ENCODE peak calls at places on chromosomes 5 and 9, in four cellular contexts. F is cardiac fibroblast, X is PC-3, E is OCI-LY7. Z is an unnamed sample.

GRCh38 chr9:109520475-109521132 is 22.5 kb upstream of the PTPN3 start:
- DNase-seq in F (peak; percentile 84), X (peak; percentile 87), E (peak; percentile 60), Z (peak; percentile 64)

GRCh38 chr5:132181011-132181629 is 46.5 kb downstream of the P4HA2 start:
- DNase-seq in F (no peak), X (no peak), E (no peak), Z (no peak)

GRCh38 chr5:115961413-115962238 is 649 bp upstream of the LVRN start:
- DNase-seq in F (no peak), X (no peak), E (no peak), Z (peak; percentile 69)

GRCh38 chr5:90134892-90135291 is 274.7 kb downstream of the CETN3 start:
- DNase-seq in F (peak; percentile 86), X (peak; percentile 60), E (no peak), Z (peak; percentile 30)

GRCh38 chr5:139774980-139775654 is 20.5 kb upstream of the PSD2 start:
- DNase-seq in F (peak; percentile 36), X (peak; percentile 58), E (peak; percentile 71), Z (peak; percentile 52)

GRCh38 chr5:134100283-134101011 is 14.0 kb upstream of the TCF7 start:
- DNase-seq in F (peak; percentile 86), X (peak; percentile 51), E (peak; percentile 49), Z (no peak)

GRCh38 chr9:94127806-94128205 is 43.5 kb downstream of the PTPDC1 start:
- DNase-seq in F (no peak), X (no peak), E (no peak), Z (no peak)

GRCh38 chr5:107801061-107801460 is 130.3 kb upstream of the EFNA5 start:
- DNase-seq in F (no peak), X (no peak), E (no peak), Z (no peak)

GRCh38 chr5:51829226-51829625 is 446.0 kb downstream of the ISL1 start:
- DNase-seq in F (no peak), X (peak; percentile 89), E (no peak), Z (no peak)

DNA sequence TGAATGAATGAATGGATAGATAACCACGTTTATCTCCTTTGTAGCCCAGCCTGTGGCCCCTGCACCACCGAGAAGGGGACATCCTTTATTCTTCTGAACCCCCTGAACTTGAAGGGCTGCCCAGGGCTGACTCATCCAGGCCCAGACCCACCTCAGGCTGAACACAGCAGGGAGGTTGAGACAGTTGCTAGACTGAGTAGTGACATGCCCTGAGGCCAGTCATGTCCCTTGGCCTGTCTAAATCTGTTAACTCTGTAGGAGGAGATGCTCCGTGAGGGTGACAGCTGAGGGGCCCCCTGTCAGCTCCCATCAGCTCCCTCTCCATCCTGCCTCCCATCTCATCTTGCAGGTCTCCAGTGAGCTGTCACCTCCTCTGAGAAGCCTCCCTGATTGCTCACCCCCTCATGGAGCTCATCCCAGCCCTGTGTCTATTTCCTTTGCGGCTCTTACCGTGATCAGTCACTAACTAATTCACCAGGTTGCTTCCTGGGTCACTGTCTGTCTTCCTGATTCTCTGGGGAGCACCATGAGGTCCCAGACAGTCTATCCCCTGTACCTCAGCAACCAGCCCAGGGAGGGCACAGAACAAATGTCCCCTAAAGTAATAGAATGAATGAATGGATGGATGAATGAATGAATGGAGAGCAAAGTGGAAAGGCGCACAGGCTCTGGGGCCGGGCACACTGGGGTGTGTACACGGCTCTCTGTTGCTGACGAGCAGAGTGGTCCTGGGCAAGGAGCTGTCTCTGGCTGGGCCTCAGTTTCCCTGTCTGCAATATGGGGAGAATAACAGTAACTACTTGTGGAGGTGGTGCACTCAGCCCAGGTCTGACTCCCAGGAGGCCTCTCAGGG is 14.2 kb upstream of the LAMC3 start:
- DNase-seq in F (no peak), X (no peak), E (no peak), Z (no peak)
- H3K4me3 ChIP-seq in F (no peak overlapping the region), X (no peak overlapping the region), E (no peak overlapping the region), Z (no peak overlapping the region)

GRCh38 chr5:125180222-125180621 is 433.8 kb upstream of the ZNF608 start:
- DNase-seq in F (peak; percentile 47), X (peak; percentile 11), E (no peak), Z (peak; percentile 9)

GRCh38 chr5:125176005-125176390 is 429.6 kb upstream of the ZNF608 start:
- DNase-seq in F (no peak), X (peak; percentile 87), E (no peak), Z (no peak)

GRCh38 chr5:125177340-125177739 is 430.9 kb upstream of the ZNF608 start:
- DNase-seq in F (no peak), X (no peak), E (no peak), Z (no peak)

GRCh38 chr5:125179617-125180016 is 433.2 kb upstream of the ZNF608 start:
- DNase-seq in F (no peak), X (no peak), E (no peak), Z (no peak)

DNA sequence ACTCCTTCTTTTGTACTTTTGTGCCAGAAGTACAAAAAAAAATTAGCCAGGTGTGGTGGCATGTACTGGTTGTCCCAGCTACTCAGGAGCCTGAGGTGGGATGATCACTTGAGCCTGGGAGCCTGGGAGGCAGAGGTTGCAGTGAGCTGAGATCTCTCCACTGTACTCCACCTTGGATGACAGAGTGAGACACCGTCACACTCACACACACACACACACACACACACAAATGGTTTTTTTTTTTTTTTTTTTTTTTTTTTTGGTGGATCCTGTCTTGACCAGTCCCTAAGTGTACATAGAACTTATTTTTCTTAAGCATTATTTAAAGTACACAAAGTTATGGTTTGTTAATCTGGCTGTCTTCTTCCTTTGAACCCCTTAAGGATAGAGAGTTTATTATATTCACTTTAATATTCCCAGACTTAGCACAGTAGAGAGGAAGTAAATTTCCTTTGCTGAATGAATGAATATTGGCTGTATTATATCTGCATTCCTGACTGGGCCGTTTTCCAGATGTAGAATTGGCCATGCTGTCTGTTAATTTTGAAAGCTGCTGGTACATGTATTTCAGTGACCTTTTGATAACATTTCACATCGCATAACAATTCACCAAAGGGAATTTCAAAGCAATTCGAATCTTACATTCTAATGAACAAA is 429.0 kb upstream of the ZNF608 start:
- DNase-seq in F (no peak), X (no peak), E (no peak), Z (no peak)
- TF ChIP-seq CTCF in F (no peak), X (no peak), E (no peak), Z (no peak)

GRCh38 chr5:151745071-151745705 is 13.2 kb downstream of the ATOX1 start:
- DNase-seq in F (peak; percentile 94), X (peak; percentile 99), E (no peak), Z (peak; percentile 87)

GRCh38 chr5:151742870-151743294 is 15.5 kb downstream of the ATOX1 start:
- DNase-seq in F (peak; percentile 84), X (peak; percentile 77), E (no peak), Z (peak; percentile 68)

GRCh38 chr5:151741678-151742423 is 16.6 kb downstream of the ATOX1 start:
- DNase-seq in F (peak; percentile 94), X (peak; percentile 89), E (no peak), Z (peak; percentile 80)

GRCh38 chr5:151740958-151741373 is 17.5 kb downstream of the ATOX1 start:
- DNase-seq in F (peak; percentile 91), X (peak; percentile 59), E (no peak), Z (peak; percentile 83)

DNA sequence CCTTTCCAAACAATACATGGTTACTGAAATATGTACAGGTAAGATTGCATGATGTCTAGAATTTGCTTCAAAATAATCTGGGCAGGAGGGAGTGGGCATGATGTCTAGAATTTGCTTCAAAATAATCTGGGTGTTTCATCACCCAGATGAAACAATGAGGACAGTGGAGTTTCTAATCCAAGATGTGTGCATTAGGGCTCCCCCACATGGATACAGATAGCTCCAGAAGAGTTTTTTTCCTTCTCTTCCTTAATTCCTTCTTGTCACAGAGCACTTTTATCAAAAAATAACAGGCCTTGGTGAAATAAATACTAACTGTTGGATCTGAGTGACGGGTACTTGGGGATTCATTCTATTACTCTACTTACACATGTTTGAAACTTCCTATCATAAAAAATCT is 14.9 kb downstream of the ATOX1 start:
- DNase-seq in F (peak; percentile 26), X (no peak), E (no peak), Z (no peak)
- H3K4me3 ChIP-seq in F (no peak overlapping the region), X (no peak overlapping the region), E (no peak overlapping the region), Z (no peak overlapping the region)

GRCh38 chr9:37262410-37262809 is 142.0 kb downstream of the ZCCHC7 start:
- DNase-seq in F (peak; percentile 57), X (peak; percentile 39), E (no peak), Z (peak; percentile 8)
- TF ChIP-seq CTCF in F (peak; percentile 74), X (peak; percentile 72), E (peak; percentile 70), Z (peak; percentile 43)

DNA sequence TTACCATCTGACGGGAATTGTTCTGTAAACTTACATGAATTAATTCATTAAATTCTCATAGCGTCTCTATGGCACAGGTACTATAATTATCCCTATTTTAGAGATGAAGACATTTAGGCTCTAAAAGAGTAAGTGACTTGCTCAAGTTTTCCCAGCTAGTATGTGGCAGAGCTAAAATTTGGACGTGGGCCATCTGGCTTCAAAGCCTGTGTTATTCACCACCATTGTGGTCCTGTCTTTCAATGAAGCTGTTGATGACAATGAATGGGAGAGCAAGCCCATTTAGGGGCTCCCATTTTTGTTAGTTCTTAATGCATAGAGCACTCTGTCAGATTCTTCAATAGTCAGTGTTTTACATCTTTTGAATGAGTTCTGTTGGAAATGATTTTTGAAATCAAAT is 236.0 kb upstream of the CD180 start:
- DNase-seq in F (peak; percentile 37), X (no peak), E (no peak), Z (no peak)
- H3K4me3 ChIP-seq in F (no peak overlapping the region), X (no peak overlapping the region), E (no peak overlapping the region), Z (no peak overlapping the region)

GRCh38 chr9:124770359-124771020 is 621 bp downstream of the NR6A1 start:
- DNase-seq in F (no peak), X (no peak), E (peak; percentile 61), Z (no peak)

GRCh38 chr9:124773473-124774130 is 2.5 kb upstream of the NR6A1 start:
- DNase-seq in F (no peak), X (no peak), E (no peak), Z (no peak)

GRCh38 chr9:124771867-124772621 is 933 bp upstream of the NR6A1 start:
- DNase-seq in F (peak; percentile 72), X (peak; percentile 73), E (peak; percentile 68), Z (peak; percentile 59)

GRCh38 chr9:124769451-124770358 is 1.4 kb downstream of the NR6A1 start:
- DNase-seq in F (no peak), X (peak; percentile 30), E (peak; percentile 47), Z (no peak)

DNA sequence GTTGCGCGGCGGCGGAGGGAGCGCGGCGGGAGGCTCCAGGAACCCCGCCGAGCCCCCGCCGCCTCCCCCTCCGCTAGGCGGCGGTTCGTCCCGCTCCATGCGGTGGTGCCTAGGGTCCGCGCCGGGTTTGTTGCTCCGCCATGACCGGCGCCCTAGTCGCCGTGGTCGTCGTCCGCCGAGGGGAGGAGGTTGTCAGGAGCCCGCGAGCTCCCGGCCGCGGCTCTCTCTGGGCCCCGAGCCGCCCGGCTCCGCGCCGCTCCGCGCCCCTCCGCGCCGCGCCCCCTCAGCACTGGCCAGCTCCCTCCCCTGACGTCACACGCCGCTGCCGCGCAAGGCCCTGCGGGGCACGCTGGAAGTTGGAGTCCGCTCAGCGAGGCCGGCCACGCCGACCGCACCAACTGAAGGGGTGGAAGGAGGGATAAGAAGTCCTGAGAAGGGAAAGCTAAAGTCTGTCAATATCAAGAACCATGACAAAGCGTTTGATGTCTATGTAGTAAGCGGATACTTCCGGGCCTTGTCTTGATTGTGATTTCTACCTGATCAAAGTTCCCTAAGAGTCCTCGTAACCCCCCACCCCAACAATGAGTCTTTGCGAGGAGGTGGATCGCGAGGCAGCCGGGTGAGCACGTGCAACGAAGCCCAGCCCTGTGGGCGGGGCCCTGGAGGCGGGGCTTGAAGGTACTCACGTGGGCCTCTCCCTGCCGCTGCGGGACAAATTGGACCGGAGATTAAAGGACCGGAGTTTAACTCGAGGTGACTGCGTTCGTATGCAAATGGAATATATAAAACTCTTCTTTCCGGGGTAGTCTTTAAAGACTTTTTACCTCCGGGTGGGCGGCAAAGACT is at the start of gene NR6A1:
- DNase-seq in F (peak; percentile 96), X (peak; percentile 94), E (peak; percentile 98), Z (peak; percentile 93)
- TF ChIP-seq CTCF in F (no peak), X (peak; percentile 24), E (peak; percentile 53), Z (no peak)

Z was measured in AG10803.